ENCODE peak calls at places on chromosomes 13 and 19, in five cellular contexts. H is neuronal stem cell, A is IMR-90, P is mesenchymal stem cell, Y is H1. O is an unnamed sample.

GRCh38 chr13:71754407-71754974 is 112.5 kb downstream of the DACH1 start:
- DNase-seq in H (no peak), A (no peak), P (no peak), Y (no peak), O (no peak)

GRCh38 chr13:38763446-38764381 is 76.8 kb downstream of the FREM2 start:
- DNase-seq in H (peak; percentile 61), A (peak; percentile 33), P (peak; percentile 40), Y (peak; percentile 19), O (peak; percentile 63)

GRCh38 chr19:27774827-27775226 is 1438.1 kb downstream of the UQCRFS1 start:
- DNase-seq in H (no peak), A (no peak), P (no peak), Y (no peak), O (peak; percentile 7)

GRCh38 chr13:24741016-24741662 is 22.8 kb upstream of the RNF17 start:
- DNase-seq in H (no peak), A (no peak), P (no peak), Y (no peak), O (no peak)

GRCh38 chr19:38736036-38736412 is 8.2 kb downstream of the CAPN12 start:
- DNase-seq in H (no peak), A (no peak), P (peak; percentile 44), Y (no peak), O (peak; percentile 86)

GRCh38 chr19:16462757-16463250 is 9.0 kb downstream of the EPS15L1 start:
- DNase-seq in H (no peak), A (peak; percentile 34), P (peak; percentile 30), Y (no peak), O (peak; percentile 57)

GRCh38 chr19:3969435-3970312 is 1.2 kb downstream of the DAPK3 start:
- DNase-seq in H (peak; percentile 33), A (peak; percentile 82), P (peak; percentile 87), Y (no peak), O (peak; percentile 91)

GRCh38 chr13:49220035-49220855 is at the start of gene MLNR:
- DNase-seq in H (peak; percentile 35), A (no peak), P (peak; percentile 29), Y (no peak), O (peak; percentile 37)

GRCh38 chr19:43784251-43784980 is 3.6 kb upstream of the KCNN4 start:
- DNase-seq in H (no peak), A (peak; percentile 85), P (peak; percentile 88), Y (no peak), O (peak; percentile 81)

GRCh38 chr13:22740264-22740663 is 440.5 kb upstream of the SGCG start:
- DNase-seq in H (peak; percentile 5), A (no peak), P (no peak), Y (no peak), O (peak; percentile 39)

GRCh38 chr19:2528543-2529173 is 52.7 kb downstream of the GADD45B start:
- DNase-seq in H (no peak), A (no peak), P (peak; percentile 49), Y (no peak), O (peak; percentile 99)

GRCh38 chr19:36136975-36137686 is 2.7 kb upstream of the CAPNS1 start:
- DNase-seq in H (no peak), A (peak; percentile 23), P (no peak), Y (no peak), O (peak; percentile 18)

GRCh38 chr19:2475702-2476450 is at the start of gene GADD45B:
- DNase-seq in H (peak; percentile 95), A (peak; percentile 97), P (peak; percentile 98), Y (peak; percentile 90), O (peak; percentile 99)

GRCh38 chr19:7916137-7916907 is 1.7 kb downstream of the TGFBR3L start:
- DNase-seq in H (no peak), A (no peak), P (peak; percentile 23), Y (no peak), O (no peak)

GRCh38 chr19:51018745-51019543 is 565 bp downstream of the KLK10 start:
- DNase-seq in H (no peak), A (no peak), P (no peak), Y (no peak), O (no peak)

GRCh38 chr19:10835089-10835753 is 791 bp downstream of the TMED1 start:
- DNase-seq in H (no peak), A (no peak), P (no peak), Y (no peak), O (peak; percentile 100)

GRCh38 chr13:109773276-109773675 is 13.1 kb downstream of the IRS2 start:
- DNase-seq in H (no peak), A (no peak), P (no peak), Y (no peak), O (no peak)

GRCh38 chr13:102017248-102017647 is 384.6 kb downstream of the FGF14 start:
- DNase-seq in H (no peak), A (no peak), P (no peak), Y (no peak), O (no peak)

GRCh38 chr13:26425439-26426358 is 131.8 kb upstream of the WASF3 start:
- DNase-seq in H (no peak), A (peak; percentile 88), P (peak; percentile 60), Y (no peak), O (no peak)

GRCh38 chr19:48991823-48992570 is 1.1 kb downstream of the GYS1 start:
- DNase-seq in H (no peak), A (peak; percentile 83), P (peak; percentile 91), Y (no peak), O (peak; percentile 86)

GRCh38 chr19:41111296-41111695 is 2.9 kb upstream of the CYP2F1 start:
- DNase-seq in H (no peak), A (no peak), P (no peak), Y (no peak), O (no peak)

GRCh38 chr13:113889467-113889866 is 25.6 kb upstream of the GAS6 start:
- DNase-seq in H (no peak), A (no peak), P (no peak), Y (no peak), O (no peak)

GRCh38 chr13:26719356-26719945 is 41.1 kb downstream of the GPR12 start:
- DNase-seq in H (no peak), A (peak; percentile 4), P (no peak), Y (no peak), O (no peak)

GRCh38 chr13:48784906-48785555 is 131.3 kb downstream of the CYSLTR2 start:
- DNase-seq in H (no peak), A (peak; percentile 46), P (no peak), Y (no peak), O (peak; percentile 34)

GRCh38 chr13:33270906-33271538 is 14.5 kb downstream of the STARD13 start:
- DNase-seq in H (no peak), A (peak; percentile 49), P (peak; percentile 56), Y (no peak), O (no peak)

GRCh38 chr19:58477871-58478270 is 1.7 kb downstream of the ZNF446 start:
- DNase-seq in H (no peak), A (no peak), P (no peak), Y (no peak), O (no peak)

GRCh38 chr19:58476498-58477015 is 405 bp downstream of the ZNF446 start:
- DNase-seq in H (no peak), A (no peak), P (peak; percentile 74), Y (no peak), O (peak; percentile 35)

GRCh38 chr19:58475714-58476497 is at the start of gene ZNF446:
- DNase-seq in H (peak; percentile 95), A (peak; percentile 94), P (peak; percentile 98), Y (peak; percentile 76), O (peak; percentile 96)

GRCh38 chr19:58474997-58475713 is 997 bp upstream of the ZNF446 start:
- DNase-seq in H (no peak), A (no peak), P (no peak), Y (no peak), O (no peak)

DNA sequence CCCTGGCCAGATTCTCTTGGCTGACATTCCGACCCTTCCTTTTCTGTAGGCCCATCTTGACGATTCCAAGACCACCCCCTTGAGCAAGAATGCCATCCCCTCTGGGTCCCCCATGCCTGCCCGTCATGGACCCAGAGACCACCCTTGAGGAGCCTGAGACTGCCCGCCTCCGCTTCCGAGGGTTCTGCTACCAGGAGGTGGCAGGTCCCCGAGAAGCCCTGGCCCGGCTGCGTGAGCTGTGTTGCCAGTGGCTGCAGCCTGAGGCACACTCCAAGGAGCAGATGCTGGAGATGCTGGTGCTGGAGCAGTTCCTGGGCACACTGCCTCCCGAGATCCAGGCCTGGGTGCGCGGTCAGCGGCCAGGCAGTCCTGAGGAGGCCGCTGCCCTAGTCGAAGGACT is 978 bp downstream of the ZNF446 start:
- DNase-seq in H (no peak), A (no peak), P (no peak), Y (no peak), O (no peak)
- H3K4me3 ChIP-seq in H (peak overlapping the region; percentile 72), A (no peak overlapping the region), P (no peak overlapping the region), Y (peak overlapping the region; percentile 76), O (no peak overlapping the region)

GRCh38 chr13:19567820-19568534 is 6.6 kb upstream of the TPTE2 start:
- DNase-seq in H (no peak), A (no peak), P (no peak), Y (no peak), O (no peak)

GRCh38 chr13:19573072-19573716 is 11.9 kb upstream of the TPTE2 start:
- DNase-seq in H (no peak), A (no peak), P (no peak), Y (no peak), O (no peak)

GRCh38 chr13:19575230-19575629 is 13.9 kb upstream of the TPTE2 start:
- DNase-seq in H (no peak), A (no peak), P (no peak), Y (no peak), O (no peak)

DNA sequence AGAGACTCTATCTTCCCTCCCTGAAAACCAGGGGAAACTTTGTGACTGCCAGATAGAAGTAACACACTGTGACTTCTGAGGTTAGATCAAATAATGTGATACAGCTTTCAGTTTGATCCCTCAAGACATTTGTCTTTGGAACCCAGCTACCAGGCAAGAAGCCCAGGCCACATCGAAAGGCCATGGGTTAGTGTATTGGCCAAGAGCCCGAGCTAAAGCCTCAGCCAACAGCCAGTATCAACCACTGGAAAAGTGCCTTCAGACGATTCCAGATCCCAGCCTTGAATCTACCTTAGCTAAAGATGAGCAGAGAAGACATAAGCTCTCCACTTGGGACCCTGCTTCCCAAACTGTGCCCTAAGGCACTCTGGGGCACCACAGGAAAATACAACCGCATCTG is 10.9 kb upstream of the TPTE2 start:
- DNase-seq in H (no peak), A (no peak), P (no peak), Y (no peak), O (no peak)
- H4K91ac ChIP-seq in H (no peak overlapping the region), A (no peak overlapping the region), P (no peak overlapping the region), Y (no peak overlapping the region), O (no peak overlapping the region)

DNA sequence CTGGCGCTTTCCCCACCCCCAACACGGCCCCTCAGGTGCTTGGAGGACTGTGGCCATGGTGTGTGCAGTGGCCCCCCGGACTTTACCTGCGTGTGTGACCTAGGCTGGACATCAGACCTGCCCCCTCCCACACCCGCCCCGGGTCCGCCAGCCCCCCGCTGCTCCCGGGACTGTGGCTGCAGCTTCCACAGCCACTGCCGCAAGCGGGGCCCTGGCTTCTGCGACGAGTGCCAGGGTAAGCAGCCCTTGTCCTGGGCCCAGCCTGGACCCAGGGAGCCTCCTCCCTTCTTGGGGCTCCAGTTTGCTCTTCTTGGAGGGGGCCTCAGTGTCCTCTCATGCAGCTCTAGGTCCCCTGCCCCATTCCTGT is 27.4 kb downstream of the MEGF8 start:
- DNase-seq in H (no peak), A (no peak), P (no peak), Y (no peak), O (no peak)
- H3K27me3 ChIP-seq in H (no peaks in the 10 kb centered on the region), A (no peaks in the 10 kb centered on the region), P (no peaks in the 10 kb centered on the region), Y (no peaks in the 10 kb centered on the region), O (no peaks in the 10 kb centered on the region)

DNA sequence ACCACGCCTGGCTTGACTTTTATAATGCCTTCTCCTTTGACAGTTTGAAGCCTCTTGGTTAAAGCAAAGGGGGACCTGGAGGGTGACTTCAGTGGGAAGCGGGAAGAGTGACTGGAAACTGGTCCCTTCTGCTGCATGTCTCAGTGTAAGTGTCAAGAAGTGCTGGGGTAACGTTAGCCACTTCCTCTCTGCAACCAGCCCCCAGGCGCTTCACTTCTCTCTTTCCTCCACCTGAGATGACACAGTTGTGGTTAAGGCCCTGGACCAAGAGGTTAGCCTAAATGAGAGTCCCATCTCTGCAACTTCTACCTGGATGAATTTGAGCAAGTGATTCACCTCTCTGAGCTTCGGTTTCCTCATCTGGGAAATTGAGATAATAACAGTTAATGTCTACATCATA is 16.3 kb downstream of the LEUTX start:
- DNase-seq in H (no peak), A (no peak), P (no peak), Y (no peak), O (no peak)
- H3K4me3 ChIP-seq in H (no peak overlapping the region), A (no peak overlapping the region), P (no peak overlapping the region), Y (no peak overlapping the region), O (no peak overlapping the region)

O was measured in trophoblast cell.